ENCODE peak calls at places on chromosomes 13 and 19, in seven cellular contexts. One of them, this sample, is unnamed.

GRCh38 chr19:308471-309205 is 17.4 kb upstream of the PLPP2 start:
- DNase-seq in thoracic aorta: no peak
- DNase-seq in hepatocyte: no peak
- DNase-seq in foreskin fibroblast: no peak
- DNase-seq in mammary epithelial cell: no peak
- DNase-seq in breast epithelium: no peak
- DNase-seq in pancreas: no peak
- DNase-seq in this sample: no peak

GRCh38 chr19:45294291-45295029 is 28.2 kb downstream of the CKM start:
- DNase-seq in thoracic aorta: no peak
- DNase-seq in mammary epithelial cell: no peak
- DNase-seq in pancreas: peak
- DNase-seq in foreskin fibroblast: no peak
- DNase-seq in breast epithelium: peak
- DNase-seq in hepatocyte: no peak
- DNase-seq in this sample: no peak

GRCh38 chr13:27619093-27619705 is 1.1 kb downstream of the LNX2 start:
- DNase-seq in foreskin fibroblast: no peak
- DNase-seq in hepatocyte: no peak
- DNase-seq in mammary epithelial cell: no peak
- DNase-seq in thoracic aorta: no peak
- DNase-seq in pancreas: peak
- DNase-seq in breast epithelium: no peak
- DNase-seq in this sample: no peak

GRCh38 chr13:59823495-59823894 is 340.2 kb downstream of the DIAPH3 start:
- DNase-seq in thoracic aorta: no peak
- DNase-seq in pancreas: no peak
- DNase-seq in mammary epithelial cell: peak
- DNase-seq in foreskin fibroblast: peak
- DNase-seq in hepatocyte: no peak
- DNase-seq in breast epithelium: no peak
- DNase-seq in this sample: peak

GRCh38 chr19:1102407-1103106 is 1.2 kb upstream of the GPX4 start:
- DNase-seq in pancreas: peak
- DNase-seq in foreskin fibroblast: peak
- DNase-seq in hepatocyte: peak
- DNase-seq in mammary epithelial cell: peak
- DNase-seq in breast epithelium: peak
- DNase-seq in thoracic aorta: peak
- DNase-seq in this sample: peak

GRCh38 chr13:42654760-42655159 is 80.8 kb downstream of the TNFSF11 start:
- DNase-seq in breast epithelium: no peak
- DNase-seq in hepatocyte: no peak
- DNase-seq in foreskin fibroblast: no peak
- DNase-seq in pancreas: no peak
- DNase-seq in thoracic aorta: no peak
- DNase-seq in mammary epithelial cell: no peak
- DNase-seq in this sample: no peak

GRCh38 chr13:101916758-101917474 is 464.4 kb downstream of the ITGBL1 start:
- DNase-seq in breast epithelium: no peak
- DNase-seq in mammary epithelial cell: no peak
- DNase-seq in foreskin fibroblast: no peak
- DNase-seq in pancreas: no peak
- DNase-seq in hepatocyte: no peak
- DNase-seq in thoracic aorta: no peak
- DNase-seq in this sample: no peak

GRCh38 chr19:46756544-46756888 is 10.3 kb upstream of the STRN4 start:
- DNase-seq in pancreas: no peak
- DNase-seq in mammary epithelial cell: no peak
- DNase-seq in hepatocyte: no peak
- DNase-seq in foreskin fibroblast: no peak
- DNase-seq in breast epithelium: no peak
- DNase-seq in thoracic aorta: no peak
- DNase-seq in this sample: no peak

GRCh38 chr19:57841364-57841763 is 8.3 kb upstream of the ZNF587 start:
- DNase-seq in thoracic aorta: no peak
- DNase-seq in mammary epithelial cell: no peak
- DNase-seq in hepatocyte: no peak
- DNase-seq in foreskin fibroblast: no peak
- DNase-seq in breast epithelium: no peak
- DNase-seq in pancreas: no peak
- DNase-seq in this sample: no peak

GRCh38 chr13:24271611-24272451 is 37.5 kb upstream of the C1QTNF9 start:
- DNase-seq in mammary epithelial cell: peak
- DNase-seq in thoracic aorta: no peak
- DNase-seq in breast epithelium: peak
- DNase-seq in hepatocyte: peak
- DNase-seq in pancreas: peak
- DNase-seq in foreskin fibroblast: peak
- DNase-seq in this sample: no peak
- H3K4me3 ChIP-seq in mammary epithelial cell: no peak
- H3K4me3 ChIP-seq in thoracic aorta: peak
- H3K4me3 ChIP-seq in breast epithelium: peak
- H3K4me3 ChIP-seq in hepatocyte: no peak
- H3K4me3 ChIP-seq in pancreas: peak
- H3K4me3 ChIP-seq in foreskin fibroblast: peak
- H3K4me3 ChIP-seq in this sample: peak

GRCh38 chr19:38402967-38403674 is at the start of gene FAM98C:
- DNase-seq in foreskin fibroblast: peak
- DNase-seq in thoracic aorta: peak
- DNase-seq in breast epithelium: peak
- DNase-seq in mammary epithelial cell: peak
- DNase-seq in pancreas: peak
- DNase-seq in hepatocyte: peak
- DNase-seq in this sample: peak
- H3K4me3 ChIP-seq in foreskin fibroblast: peak
- H3K4me3 ChIP-seq in thoracic aorta: peak
- H3K4me3 ChIP-seq in breast epithelium: peak
- H3K4me3 ChIP-seq in mammary epithelial cell: peak
- H3K4me3 ChIP-seq in pancreas: peak
- H3K4me3 ChIP-seq in hepatocyte: peak
- H3K4me3 ChIP-seq in this sample: peak

DNA sequence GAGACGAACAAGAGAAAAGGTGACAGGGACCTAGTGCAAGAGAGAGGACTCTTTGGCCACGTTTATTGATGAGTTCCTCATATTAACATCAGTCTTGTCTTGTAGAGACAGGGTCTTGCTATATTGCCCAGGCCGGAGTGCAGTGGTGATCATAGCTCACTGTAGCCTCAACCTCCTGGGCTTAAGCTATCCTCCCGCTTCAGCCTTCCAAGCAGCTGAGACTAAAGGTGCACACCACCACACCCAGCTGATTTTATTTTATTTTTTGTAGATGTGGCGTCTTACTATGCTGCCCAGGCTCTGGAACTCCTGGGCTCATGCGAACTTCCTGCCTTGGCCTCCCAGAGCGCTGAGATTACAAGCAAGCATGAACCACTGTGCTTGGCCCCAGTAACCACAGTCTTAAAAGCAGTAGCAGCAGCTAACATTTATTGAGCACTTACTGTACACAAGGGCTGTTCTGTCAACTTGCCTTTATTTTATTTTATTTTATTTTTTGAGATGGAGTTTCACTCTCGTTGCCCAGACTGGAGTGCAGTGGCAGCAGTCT is 1.1 kb upstream of the SH2D3A start:
- DNase-seq in pancreas: no peak
- DNase-seq in foreskin fibroblast: no peak
- DNase-seq in mammary epithelial cell: no peak
- DNase-seq in hepatocyte: no peak
- DNase-seq in thoracic aorta: no peak
- DNase-seq in breast epithelium: no peak
- DNase-seq in this sample: no peak
- H3K4me3 ChIP-seq in pancreas: no peak
- H3K4me3 ChIP-seq in foreskin fibroblast: no peak
- H3K4me3 ChIP-seq in mammary epithelial cell: no peak
- H3K4me3 ChIP-seq in hepatocyte: no peak
- H3K4me3 ChIP-seq in thoracic aorta: no peak
- H3K4me3 ChIP-seq in breast epithelium: peak
- H3K4me3 ChIP-seq in this sample: no peak

GRCh38 chr19:38455031-38455430 is 21.5 kb downstream of the RYR1 start:
- DNase-seq in pancreas: no peak
- DNase-seq in hepatocyte: peak
- DNase-seq in breast epithelium: no peak
- DNase-seq in mammary epithelial cell: no peak
- DNase-seq in foreskin fibroblast: no peak
- DNase-seq in thoracic aorta: no peak
- DNase-seq in this sample: peak
- H3K4me3 ChIP-seq in pancreas: no peak
- H3K4me3 ChIP-seq in hepatocyte: no peak
- H3K4me3 ChIP-seq in breast epithelium: no peak
- H3K4me3 ChIP-seq in mammary epithelial cell: no peak
- H3K4me3 ChIP-seq in foreskin fibroblast: no peak
- H3K4me3 ChIP-seq in thoracic aorta: no peak
- H3K4me3 ChIP-seq in this sample: no peak

DNA sequence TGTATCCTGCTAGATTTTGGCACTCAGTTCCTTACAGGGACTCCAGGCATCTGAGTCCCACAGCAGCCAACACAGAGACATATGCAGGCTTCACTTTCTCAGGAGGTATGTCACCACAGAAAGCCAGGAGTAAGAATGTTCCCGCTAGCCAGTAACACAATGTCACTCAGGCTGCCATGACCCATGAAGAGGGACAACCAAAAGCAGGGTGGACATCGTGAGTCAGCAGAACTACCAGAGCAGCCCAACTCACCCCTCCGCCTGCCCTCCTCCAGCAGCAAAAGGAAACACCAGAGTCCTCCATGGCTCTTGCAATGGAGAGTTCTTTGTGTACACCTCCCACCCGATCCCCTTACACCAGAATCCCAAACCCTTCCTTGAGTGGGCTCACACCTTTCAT is 95.4 kb downstream of the CRYL1 start:
- DNase-seq in thoracic aorta: no peak
- DNase-seq in mammary epithelial cell: no peak
- DNase-seq in foreskin fibroblast: no peak
- DNase-seq in hepatocyte: no peak
- DNase-seq in pancreas: no peak
- DNase-seq in breast epithelium: no peak
- DNase-seq in this sample: no peak
- H3K4me3 ChIP-seq in thoracic aorta: no peak
- H3K4me3 ChIP-seq in mammary epithelial cell: no peak
- H3K4me3 ChIP-seq in foreskin fibroblast: no peak
- H3K4me3 ChIP-seq in hepatocyte: no peak
- H3K4me3 ChIP-seq in pancreas: no peak
- H3K4me3 ChIP-seq in breast epithelium: no peak
- H3K4me3 ChIP-seq in this sample: no peak

GRCh38 chr19:19109601-19110000 is 28.7 kb downstream of the TMEM161A start:
- DNase-seq in hepatocyte: no peak
- DNase-seq in thoracic aorta: no peak
- DNase-seq in foreskin fibroblast: no peak
- DNase-seq in pancreas: no peak
- DNase-seq in mammary epithelial cell: no peak
- DNase-seq in breast epithelium: no peak
- DNase-seq in this sample: no peak

GRCh38 chr19:19105365-19106060 is 32.8 kb downstream of the TMEM161A start:
- DNase-seq in thoracic aorta: no peak
- DNase-seq in mammary epithelial cell: no peak
- DNase-seq in pancreas: no peak
- DNase-seq in hepatocyte: peak
- DNase-seq in breast epithelium: peak
- DNase-seq in foreskin fibroblast: peak
- DNase-seq in this sample: peak

GRCh38 chr19:19103167-19103566 is 35.1 kb downstream of the TMEM161A start:
- DNase-seq in foreskin fibroblast: no peak
- DNase-seq in hepatocyte: no peak
- DNase-seq in thoracic aorta: no peak
- DNase-seq in mammary epithelial cell: no peak
- DNase-seq in breast epithelium: no peak
- DNase-seq in pancreas: no peak
- DNase-seq in this sample: no peak

GRCh38 chr19:19107663-19108062 is 30.6 kb downstream of the TMEM161A start:
- DNase-seq in thoracic aorta: no peak
- DNase-seq in breast epithelium: no peak
- DNase-seq in pancreas: no peak
- DNase-seq in mammary epithelial cell: no peak
- DNase-seq in hepatocyte: no peak
- DNase-seq in foreskin fibroblast: no peak
- DNase-seq in this sample: no peak

DNA sequence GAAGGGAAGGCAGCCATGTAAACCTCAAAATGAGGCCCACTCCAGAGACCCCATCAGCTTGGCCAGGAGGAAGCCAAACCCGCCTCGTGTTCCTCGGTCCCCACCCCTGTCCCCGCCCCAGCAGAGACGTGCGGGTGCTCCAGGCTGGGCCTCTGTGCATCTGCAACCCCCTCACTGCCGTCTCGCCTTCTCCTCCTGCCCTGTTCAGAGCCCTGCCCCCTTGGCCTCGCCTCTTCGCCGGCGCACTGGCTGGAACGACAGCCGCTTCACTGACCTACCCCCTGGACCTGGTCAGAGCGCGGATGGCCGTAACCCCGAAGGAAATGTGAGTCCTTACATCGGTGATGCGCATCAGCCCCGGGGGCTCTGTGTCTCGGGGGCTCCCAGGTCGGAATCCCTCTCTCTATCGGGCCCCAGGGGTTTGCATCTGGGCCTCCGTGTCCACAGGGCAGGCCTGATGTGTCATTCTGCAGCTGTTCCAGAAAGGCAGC is 32.2 kb downstream of the TMEM161A start:
- DNase-seq in hepatocyte: peak
- DNase-seq in pancreas: no peak
- DNase-seq in breast epithelium: no peak
- DNase-seq in foreskin fibroblast: peak
- DNase-seq in thoracic aorta: no peak
- DNase-seq in mammary epithelial cell: no peak
- DNase-seq in this sample: no peak
- H3K4me3 ChIP-seq in hepatocyte: no peak
- H3K4me3 ChIP-seq in pancreas: peak
- H3K4me3 ChIP-seq in breast epithelium: peak
- H3K4me3 ChIP-seq in foreskin fibroblast: peak
- H3K4me3 ChIP-seq in thoracic aorta: peak
- H3K4me3 ChIP-seq in mammary epithelial cell: no peak
- H3K4me3 ChIP-seq in this sample: peak